ENCODE peak calls at places on chromosome 18, in six cellular contexts. One of them, this sample, is unnamed.

GRCh38 chr18:76483780-76484179 is 11.3 kb downstream of the ZNF516 start:
- DNase-seq in neural crest cell: no peak
- DNase-seq in right atrium auricular region: peak
- DNase-seq in nephron progenitor cell: no peak
- DNase-seq in stimulated activated naive CD8-positive, alpha-beta T cell treated with anti-CD3 and anti-CD28 coated beads, Interleukin-15, Interleukin-2, amounts not matched to agents 100 U/mL and 50 U/mL, for 24 hours: no peak
- DNase-seq in EL: no peak
- DNase-seq in this sample: no peak

GRCh38 chr18:55539240-55539639 is 48.8 kb downstream of the TCF4 start:
- DNase-seq in neural crest cell: no peak
- DNase-seq in right atrium auricular region: no peak
- DNase-seq in nephron progenitor cell: no peak
- DNase-seq in stimulated activated naive CD8-positive, alpha-beta T cell treated with anti-CD3 and anti-CD28 coated beads, Interleukin-15, Interleukin-2, amounts not matched to agents 100 U/mL and 50 U/mL, for 24 hours: no peak
- DNase-seq in EL: peak
- DNase-seq in this sample: no peak

GRCh38 chr18:77000527-77000926 is 132.1 kb downstream of the MBP start:
- DNase-seq in neural crest cell: peak
- DNase-seq in right atrium auricular region: no peak
- DNase-seq in nephron progenitor cell: peak
- DNase-seq in stimulated activated naive CD8-positive, alpha-beta T cell treated with anti-CD3 and anti-CD28 coated beads, Interleukin-15, Interleukin-2, amounts not matched to agents 100 U/mL and 50 U/mL, for 24 hours: peak
- DNase-seq in EL: peak
- DNase-seq in this sample: peak

GRCh38 chr18:7577706-7578105 is 10.6 kb downstream of the PTPRM start:
- DNase-seq in neural crest cell: no peak
- DNase-seq in right atrium auricular region: no peak
- DNase-seq in nephron progenitor cell: no peak
- DNase-seq in stimulated activated naive CD8-positive, alpha-beta T cell treated with anti-CD3 and anti-CD28 coated beads, Interleukin-15, Interleukin-2, amounts not matched to agents 100 U/mL and 50 U/mL, for 24 hours: no peak
- DNase-seq in EL: peak
- DNase-seq in this sample: no peak

GRCh38 chr18:57970356-57971095 is 73.5 kb upstream of the NEDD4L start:
- DNase-seq in neural crest cell: peak
- DNase-seq in right atrium auricular region: no peak
- DNase-seq in nephron progenitor cell: no peak
- DNase-seq in stimulated activated naive CD8-positive, alpha-beta T cell treated with anti-CD3 and anti-CD28 coated beads, Interleukin-15, Interleukin-2, amounts not matched to agents 100 U/mL and 50 U/mL, for 24 hours: peak
- DNase-seq in EL: peak
- DNase-seq in this sample: no peak

GRCh38 chr18:21727740-21728139 is 12.9 kb upstream of the MIB1 start:
- DNase-seq in neural crest cell: no peak
- DNase-seq in right atrium auricular region: no peak
- DNase-seq in nephron progenitor cell: no peak
- DNase-seq in stimulated activated naive CD8-positive, alpha-beta T cell treated with anti-CD3 and anti-CD28 coated beads, Interleukin-15, Interleukin-2, amounts not matched to agents 100 U/mL and 50 U/mL, for 24 hours: no peak
- DNase-seq in EL: no peak
- DNase-seq in this sample: no peak

GRCh38 chr18:31070206-31070605 is 27.7 kb upstream of the DSC3 start:
- DNase-seq in neural crest cell: no peak
- DNase-seq in right atrium auricular region: no peak
- DNase-seq in nephron progenitor cell: no peak
- DNase-seq in stimulated activated naive CD8-positive, alpha-beta T cell treated with anti-CD3 and anti-CD28 coated beads, Interleukin-15, Interleukin-2, amounts not matched to agents 100 U/mL and 50 U/mL, for 24 hours: no peak
- DNase-seq in EL: no peak
- DNase-seq in this sample: no peak

GRCh38 chr18:74284501-74285004 is 7.2 kb downstream of the CYB5A start:
- DNase-seq in neural crest cell: no peak
- DNase-seq in right atrium auricular region: no peak
- DNase-seq in nephron progenitor cell: no peak
- DNase-seq in stimulated activated naive CD8-positive, alpha-beta T cell treated with anti-CD3 and anti-CD28 coated beads, Interleukin-15, Interleukin-2, amounts not matched to agents 100 U/mL and 50 U/mL, for 24 hours: no peak
- DNase-seq in EL: no peak
- DNase-seq in this sample: peak

GRCh38 chr18:1438458-1438910 is 533.8 kb downstream of the ADCYAP1 start:
- DNase-seq in neural crest cell: no peak
- DNase-seq in right atrium auricular region: no peak
- DNase-seq in nephron progenitor cell: no peak
- DNase-seq in stimulated activated naive CD8-positive, alpha-beta T cell treated with anti-CD3 and anti-CD28 coated beads, Interleukin-15, Interleukin-2, amounts not matched to agents 100 U/mL and 50 U/mL, for 24 hours: no peak
- DNase-seq in EL: no peak
- DNase-seq in this sample: no peak

GRCh38 chr18:55999641-56000040 is 411.6 kb upstream of the TCF4 start:
- DNase-seq in neural crest cell: no peak
- DNase-seq in right atrium auricular region: no peak
- DNase-seq in nephron progenitor cell: no peak
- DNase-seq in stimulated activated naive CD8-positive, alpha-beta T cell treated with anti-CD3 and anti-CD28 coated beads, Interleukin-15, Interleukin-2, amounts not matched to agents 100 U/mL and 50 U/mL, for 24 hours: no peak
- DNase-seq in EL: no peak
- DNase-seq in this sample: no peak